ENCODE peak calls at places on chromosomes 4 and X, in four cellular contexts. One of them, this sample, is unnamed.

GRCh38 chrX:78555401-78555980 is 103.6 kb downstream of the RTL3 start:
- DNase-seq in K562: no peak
- DNase-seq in neural progenitor cell: no peak
- DNase-seq in fibroblast of lung: no peak
- DNase-seq in this sample: no peak

GRCh38 chr4:145623831-145624230 is 4.6 kb downstream of the MMAA start:
- DNase-seq in K562: no peak
- DNase-seq in neural progenitor cell: no peak
- DNase-seq in fibroblast of lung: peak
- DNase-seq in this sample: no peak

GRCh38 chrX:75784689-75785491 is at the start of gene MAGEE2:
- DNase-seq in K562: no peak
- DNase-seq in neural progenitor cell: no peak
- DNase-seq in fibroblast of lung: no peak
- DNase-seq in this sample: no peak

GRCh38 chrX:105038672-105039328 is 181.7 kb downstream of the TEX13A start:
- DNase-seq in K562: no peak
- DNase-seq in neural progenitor cell: no peak
- DNase-seq in fibroblast of lung: no peak
- DNase-seq in this sample: no peak

GRCh38 chr4:1340181-1340747 is 6.7 kb upstream of the UVSSA start:
- DNase-seq in K562: no peak
- DNase-seq in neural progenitor cell: no peak
- DNase-seq in fibroblast of lung: no peak
- DNase-seq in this sample: no peak

GRCh38 chr4:99811850-99812249 is 4.8 kb upstream of the DAPP1 start:
- DNase-seq in K562: peak
- DNase-seq in neural progenitor cell: peak
- DNase-seq in fibroblast of lung: peak
- DNase-seq in this sample: peak

GRCh38 chrX:11363069-11363594 is 69.9 kb downstream of the AMELX start:
- DNase-seq in K562: no peak
- DNase-seq in neural progenitor cell: no peak
- DNase-seq in fibroblast of lung: no peak
- DNase-seq in this sample: no peak

GRCh38 chr4:159353422-159354116 is 250.7 kb downstream of the RAPGEF2 start:
- DNase-seq in K562: no peak
- DNase-seq in neural progenitor cell: no peak
- DNase-seq in fibroblast of lung: no peak
- DNase-seq in this sample: no peak

GRCh38 chr4:138021116-138021820 is 220.9 kb downstream of the SLC7A11 start:
- DNase-seq in K562: no peak
- DNase-seq in neural progenitor cell: no peak
- DNase-seq in fibroblast of lung: no peak
- DNase-seq in this sample: no peak

GRCh38 chr4:119841361-119841760 is 212.8 kb upstream of the PDE5A start:
- DNase-seq in K562: no peak
- DNase-seq in neural progenitor cell: no peak
- DNase-seq in fibroblast of lung: no peak
- DNase-seq in this sample: no peak

GRCh38 chr4:150818661-150819060 is 196.4 kb downstream of the LRBA start:
- DNase-seq in K562: no peak
- DNase-seq in neural progenitor cell: no peak
- DNase-seq in fibroblast of lung: peak
- DNase-seq in this sample: no peak

GRCh38 chr4:177410566-177410965 is 31.7 kb downstream of the AGA start:
- DNase-seq in K562: no peak
- DNase-seq in neural progenitor cell: no peak
- DNase-seq in fibroblast of lung: no peak
- DNase-seq in this sample: no peak

GRCh38 chr4:100095729-100096595 is 94.3 kb downstream of the DDIT4L start:
- DNase-seq in K562: peak
- DNase-seq in neural progenitor cell: peak
- DNase-seq in fibroblast of lung: peak
- DNase-seq in this sample: peak

DNA sequence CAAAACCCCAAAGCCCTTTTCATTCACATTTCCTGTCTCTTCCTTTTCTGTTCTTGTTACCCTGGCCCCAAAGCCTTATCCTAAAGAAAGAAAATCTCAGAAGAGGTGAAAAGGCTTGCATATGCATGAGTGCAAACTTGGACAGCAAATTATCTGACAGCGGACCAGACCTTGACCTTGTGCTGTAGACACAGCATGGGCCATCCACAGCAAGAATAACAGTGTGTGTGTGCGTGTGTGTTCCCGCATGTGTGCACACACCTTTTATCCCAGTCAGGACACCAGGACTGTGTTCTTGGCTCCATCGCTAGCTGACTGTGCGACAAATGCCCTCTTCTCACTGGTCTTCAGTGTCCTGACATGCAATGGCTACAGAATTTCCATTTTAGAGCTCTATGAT is 35.3 kb downstream of the ZBTB49 start:
- DNase-seq in K562: no peak
- DNase-seq in neural progenitor cell: no peak
- DNase-seq in fibroblast of lung: no peak
- DNase-seq in this sample: no peak
- H3K9ac ChIP-seq in K562: no peak
- H3K9ac ChIP-seq in neural progenitor cell: no peak
- H3K9ac ChIP-seq in fibroblast of lung: no peak
- H3K9ac ChIP-seq in this sample: no peak

DNA sequence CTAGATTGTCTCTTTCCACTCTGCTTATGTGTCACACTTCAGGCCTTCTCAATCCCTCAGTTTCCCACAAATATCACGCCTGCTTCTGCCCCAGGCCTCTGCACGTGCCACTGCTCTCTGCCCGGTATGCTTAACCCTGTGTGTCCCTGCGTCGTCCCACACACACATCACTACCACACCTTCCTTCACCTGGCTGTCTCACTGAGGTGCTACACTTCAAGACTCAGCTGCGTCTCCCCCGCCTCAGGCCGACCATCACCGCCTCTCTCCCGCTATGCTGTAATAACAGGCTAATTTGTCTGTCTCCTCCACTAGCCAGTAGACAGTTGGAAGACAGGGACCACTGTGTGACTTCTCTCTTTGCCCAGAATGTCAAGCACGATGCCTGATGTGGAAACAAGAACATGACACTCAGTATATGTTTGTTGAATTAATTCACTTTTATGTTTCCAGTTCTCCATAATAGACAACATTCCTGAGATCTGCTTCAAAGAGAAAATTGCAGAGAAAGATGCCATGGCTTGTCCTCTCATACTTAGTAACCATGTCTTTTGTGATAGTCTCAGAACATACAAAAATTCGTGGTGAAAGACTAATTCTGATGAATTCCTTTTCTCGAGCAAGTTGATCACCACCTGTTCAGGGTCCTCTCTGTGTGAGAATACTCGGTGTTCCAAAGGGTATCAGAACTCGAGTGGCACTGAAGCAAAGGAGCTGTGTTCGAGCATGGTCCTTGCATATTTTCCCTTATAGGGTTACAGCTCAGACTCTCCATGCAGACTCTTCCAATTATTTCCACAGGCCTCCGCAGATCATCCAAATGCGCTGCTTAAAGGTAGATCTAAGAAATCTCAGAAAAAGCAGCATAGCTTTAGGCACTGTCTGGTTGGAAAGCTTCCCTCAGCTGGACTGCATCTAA is 54.2 kb downstream of the AFAP1 start:
- DNase-seq in K562: no peak
- DNase-seq in neural progenitor cell: no peak
- DNase-seq in fibroblast of lung: no peak
- DNase-seq in this sample: no peak
- H3K9ac ChIP-seq in K562: no peak
- H3K9ac ChIP-seq in neural progenitor cell: no peak
- H3K9ac ChIP-seq in fibroblast of lung: no peak
- H3K9ac ChIP-seq in this sample: no peak

GRCh38 chr4:11710484-11710883 is 281.8 kb upstream of the HS3ST1 start:
- DNase-seq in K562: no peak
- DNase-seq in neural progenitor cell: no peak
- DNase-seq in fibroblast of lung: peak
- DNase-seq in this sample: no peak
- H3K9ac ChIP-seq in K562: no peak
- H3K9ac ChIP-seq in neural progenitor cell: no peak
- H3K9ac ChIP-seq in fibroblast of lung: no peak
- H3K9ac ChIP-seq in this sample: no peak

DNA sequence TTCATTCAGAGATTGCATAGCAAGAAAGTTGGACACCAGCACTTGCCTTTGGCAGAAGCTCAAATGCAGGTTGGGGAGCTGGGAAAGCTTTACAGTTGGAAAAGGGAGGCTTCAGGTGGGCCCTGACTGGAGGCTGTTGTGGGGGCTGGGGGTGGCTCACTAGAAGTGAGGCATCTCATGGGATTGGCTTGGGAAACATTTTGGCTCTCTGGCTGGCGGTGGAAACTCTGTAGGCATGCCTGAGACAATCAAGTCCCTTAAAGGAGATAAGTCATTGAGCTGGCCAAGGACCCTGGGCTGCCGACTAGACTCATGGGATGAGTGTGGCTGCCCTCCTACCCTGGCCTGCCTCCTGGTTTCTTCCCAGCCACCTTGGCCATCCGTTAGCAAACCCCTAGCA is 31.4 kb upstream of the STS start:
- DNase-seq in K562: no peak
- DNase-seq in neural progenitor cell: no peak
- DNase-seq in fibroblast of lung: no peak
- DNase-seq in this sample: no peak
- H3K9ac ChIP-seq in K562: no peak
- H3K9ac ChIP-seq in neural progenitor cell: no peak
- H3K9ac ChIP-seq in fibroblast of lung: no peak
- H3K9ac ChIP-seq in this sample: no peak

DNA sequence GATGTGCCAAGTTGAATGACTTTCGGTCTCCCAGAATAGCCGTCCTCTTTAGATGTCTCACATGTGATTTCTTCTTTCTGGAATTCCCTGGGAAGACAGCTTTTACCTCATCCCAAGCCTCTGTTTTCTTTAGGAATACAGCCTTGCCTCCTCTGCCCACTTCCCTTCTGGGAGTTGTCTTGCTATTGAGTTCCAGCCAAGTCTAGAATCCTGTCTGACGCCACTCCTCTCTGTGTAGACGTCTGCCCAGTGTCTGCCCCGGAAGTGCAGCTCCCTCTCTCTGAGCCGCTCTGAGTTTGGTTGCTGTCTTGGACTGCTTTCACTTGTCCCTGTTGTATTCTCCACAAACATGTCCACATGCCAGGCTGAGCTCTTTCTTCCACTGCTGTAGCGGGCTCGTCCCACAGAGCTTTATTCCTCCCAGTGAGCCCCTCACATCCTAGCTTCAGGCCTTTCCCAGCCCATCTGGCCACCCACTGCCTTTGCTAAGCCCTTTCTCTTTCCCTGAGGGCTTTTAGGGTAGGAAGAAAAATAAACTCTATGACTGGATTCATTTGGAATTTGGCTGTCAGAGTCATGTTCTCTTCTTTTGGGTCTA is 9.0 kb upstream of the IGFBP7 start:
- DNase-seq in K562: no peak
- DNase-seq in neural progenitor cell: peak
- DNase-seq in fibroblast of lung: peak
- DNase-seq in this sample: peak
- H3K9ac ChIP-seq in K562: no peak
- H3K9ac ChIP-seq in neural progenitor cell: no peak
- H3K9ac ChIP-seq in fibroblast of lung: no peak
- H3K9ac ChIP-seq in this sample: peak

DNA sequence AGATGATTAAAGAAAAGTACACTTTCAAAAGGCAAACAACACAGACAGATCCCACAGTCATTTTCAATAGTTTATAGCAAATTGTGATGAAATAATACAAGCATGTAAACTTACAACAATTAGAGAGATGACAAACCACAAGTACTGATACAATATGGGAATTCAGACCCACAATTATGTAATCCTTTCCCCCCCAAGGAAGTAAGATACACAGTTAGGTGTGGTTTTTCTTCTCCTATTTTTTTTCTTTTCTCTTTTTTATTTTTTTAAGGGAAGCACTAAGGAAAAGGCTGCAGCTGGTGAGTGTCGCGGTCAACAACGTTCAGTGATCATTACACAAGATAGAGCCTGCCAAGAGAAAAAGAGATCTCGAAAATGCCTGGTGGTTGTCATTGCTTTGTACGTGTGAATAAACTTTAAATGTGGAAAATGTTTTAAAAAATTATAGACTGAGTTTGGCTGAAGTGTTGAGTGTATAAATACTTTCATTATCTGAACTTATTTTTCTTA is 9.8 kb downstream of the NDNF start:
- DNase-seq in K562: no peak
- DNase-seq in neural progenitor cell: no peak
- DNase-seq in fibroblast of lung: peak
- DNase-seq in this sample: no peak
- H3K9ac ChIP-seq in K562: no peak
- H3K9ac ChIP-seq in neural progenitor cell: no peak
- H3K9ac ChIP-seq in fibroblast of lung: no peak
- H3K9ac ChIP-seq in this sample: no peak

This sample was measured in colonic mucosa.